ENCODE peak calls at places on chromosome 21, in nine cellular contexts. E, F, C, V, Q, T, Y, M and P are unnamed samples.

GRCh38 chr21:42124081-42124480 is 53.0 kb downstream of the UMODL1 start:
- DNase-seq in V (no peak), Y (no peak), T (no peak), M (no peak), F (no peak), E (no peak), Q (no peak), C (no peak), P (no peak)

GRCh38 chr21:26909972-26910371 is 56.9 kb downstream of the ADAMTS5 start:
- DNase-seq in F (peak), Y (no peak), Q (no peak), E (no peak), C (peak), M (peak), V (no peak), T (no peak), P (no peak)

GRCh38 chr21:25889996-25890395 is 155.2 kb downstream of the GABPA start:
- DNase-seq in V (no peak), C (no peak), M (no peak), T (no peak), F (no peak), E (no peak), Y (no peak), Q (no peak), P (no peak)

GRCh38 chr21:41164981-41165650 is 2.8 kb upstream of the BACE2 start:
- DNase-seq in M (peak), Y (peak), T (no peak), F (no peak), V (peak), C (peak), Q (peak), E (no peak), P (peak)

GRCh38 chr21:28554660-28555475 is 437.8 kb downstream of the LTN1 start:
- DNase-seq in C (peak), F (no peak), T (no peak), Y (no peak), V (no peak), E (no peak), M (no peak), Q (no peak), P (no peak)

GRCh38 chr21:29333355-29333746 is 34.6 kb downstream of the BACH1 start:
- DNase-seq in T (no peak), Q (no peak), Y (no peak), C (no peak), E (no peak), M (no peak), V (no peak), F (no peak), P (no peak)

GRCh38 chr21:27021801-27022200 is 54.9 kb upstream of the ADAMTS5 start:
- DNase-seq in M (no peak), F (no peak), Y (no peak), V (no peak), Q (no peak), C (no peak), T (no peak), E (no peak), P (no peak)

GRCh38 chr21:28699591-28700259 is 293.0 kb downstream of the LTN1 start:
- DNase-seq in E (no peak), Q (no peak), F (no peak), Y (no peak), V (no peak), T (no peak), M (peak), C (no peak), P (no peak)

GRCh38 chr21:41991659-41992058 is 18.5 kb downstream of the ZBTB21 start:
- DNase-seq in F (no peak), V (no peak), Q (no peak), E (no peak), T (no peak), Y (no peak), M (no peak), C (no peak), P (no peak)

GRCh38 chr21:28485301-28486022 is 507.2 kb downstream of the LTN1 start:
- DNase-seq in Y (no peak), E (no peak), M (peak), F (no peak), C (peak), Q (no peak), T (no peak), V (no peak), P (no peak)

GRCh38 chr21:46457801-46458314 is 833 bp upstream of the DIP2A start:
- DNase-seq in F (no peak), V (no peak), T (no peak), E (no peak), Q (no peak), M (peak), C (peak), Y (peak), P (peak)

GRCh38 chr21:27213328-27213727 is 246.4 kb upstream of the ADAMTS5 start:
- DNase-seq in Y (no peak), C (peak), M (peak), V (no peak), F (no peak), T (no peak), Q (no peak), E (no peak), P (no peak)

GRCh38 chr21:39934895-39935294 is 67.7 kb downstream of the PCP4 start:
- DNase-seq in Y (no peak), T (no peak), Q (no peak), V (no peak), E (no peak), C (no peak), F (no peak), M (no peak), P (no peak)

GRCh38 chr21:29499734-29500343 is 201.1 kb downstream of the BACH1 start:
- DNase-seq in Y (peak), T (no peak), E (no peak), F (no peak), C (peak), M (peak), V (no peak), Q (no peak), P (no peak)

GRCh38 chr21:40136571-40136970 is 269.3 kb downstream of the PCP4 start:
- DNase-seq in Q (no peak), V (no peak), F (no peak), E (no peak), C (no peak), Y (no peak), M (no peak), T (no peak), P (no peak)

GRCh38 chr21:38645282-38645681 is 147.0 kb upstream of the ERG start:
- DNase-seq in V (no peak), T (no peak), F (no peak), E (no peak), Y (no peak), M (peak), C (peak), Q (no peak), P (no peak)

GRCh38 chr21:42032266-42032665 is 22.1 kb upstream of the ZBTB21 start:
- DNase-seq in Q (no peak), C (no peak), Y (no peak), M (no peak), T (no peak), E (no peak), F (no peak), V (no peak), P (no peak)

GRCh38 chr21:34969431-34970036 is 79.6 kb downstream of the RUNX1 start:
- DNase-seq in Y (no peak), F (no peak), V (no peak), Q (no peak), M (peak), C (no peak), E (no peak), T (no peak), P (no peak)

GRCh38 chr21:14403681-14404318 is 20.9 kb upstream of the HSPA13 start:
- DNase-seq in C (peak), E (no peak), V (no peak), Q (no peak), M (peak), F (no peak), Y (peak), T (no peak), P (peak)

GRCh38 chr21:18759751-18760161 is 356.2 kb upstream of the TMPRSS15 start:
- DNase-seq in T (no peak), M (no peak), Q (no peak), C (no peak), E (no peak), F (no peak), V (no peak), Y (no peak), P (no peak)

GRCh38 chr21:35963920-35964451 is 96.3 kb downstream of the SETD4 start:
- DNase-seq in Y (no peak), M (no peak), C (no peak), T (no peak), E (no peak), F (no peak), Q (no peak), V (no peak), P (no peak)

DNA sequence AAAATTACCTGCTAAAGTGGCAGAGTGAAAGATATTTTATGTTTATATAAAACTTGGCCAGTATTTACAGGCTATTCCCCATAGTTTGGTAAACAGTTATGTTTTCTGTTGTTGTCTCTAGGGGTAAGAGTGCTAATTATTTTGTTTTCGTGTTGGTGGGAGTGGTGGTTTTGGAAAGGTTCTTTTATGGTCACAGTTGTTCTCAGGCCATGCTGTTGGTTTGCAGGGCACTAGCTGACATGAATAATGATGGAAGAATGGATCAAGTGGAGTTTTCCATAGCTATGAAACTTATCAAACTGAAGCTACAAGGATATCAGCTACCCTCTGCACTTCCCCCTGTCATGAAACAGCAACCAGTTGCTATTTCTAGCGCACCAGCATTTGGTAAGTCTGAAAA is 92.5 kb downstream of the ITSN1 start:
- DNase-seq in Y (no peak), V (no peak), T (no peak), F (no peak), E (no peak), M (no peak), Q (no peak), C (no peak), P (no peak)
- H3K4me3 ChIP-seq in Y (no peak), V (no peak), T (no peak), F (no peak), E (no peak), M (no peak), Q (no peak), C (no peak), P (no peak)

GRCh38 chr21:45405819-45406762 is 1.1 kb downstream of the COL18A1 start:
- DNase-seq in F (peak), E (peak), T (no peak), C (peak), Q (no peak), M (peak), Y (peak), V (peak), P (no peak)
- H3K4me3 ChIP-seq in F (peak), E (peak), T (no peak), C (peak), Q (peak), M (peak), Y (peak), V (no peak), P (peak)

DNA sequence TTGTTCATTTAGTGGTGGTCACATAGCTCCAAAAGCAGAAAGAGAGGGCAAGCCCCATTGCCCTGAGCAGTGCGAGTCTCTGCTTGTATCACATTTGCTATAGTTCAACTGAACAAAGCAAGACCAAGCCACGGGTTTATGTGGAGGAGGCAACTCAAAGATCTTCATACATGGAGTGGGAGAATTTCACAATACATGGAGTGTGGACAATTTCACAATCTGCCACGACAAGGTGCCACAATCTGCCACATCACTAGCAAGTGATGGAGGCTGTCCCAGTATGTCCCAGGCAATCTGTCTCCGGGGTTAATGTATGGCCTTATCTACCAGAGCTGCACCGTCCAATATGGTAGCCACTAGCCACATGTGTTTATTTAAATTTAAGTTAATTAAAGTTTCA is 44.5 kb upstream of the DYRK1A start:
- DNase-seq in Y (no peak), T (no peak), E (no peak), Q (no peak), M (no peak), V (no peak), C (no peak), F (no peak), P (no peak)
- H3K4me3 ChIP-seq in Y (no peak), T (no peak), E (no peak), Q (no peak), M (no peak), V (no peak), C (no peak), F (no peak), P (no peak)

GRCh38 chr21:43289966-43290365 is 121.2 kb downstream of the CRYAA start:
- DNase-seq in F (no peak), Q (no peak), E (peak), T (no peak), M (no peak), Y (no peak), C (no peak), V (no peak), P (no peak)

GRCh38 chr21:43286196-43286595 is 117.4 kb downstream of the CRYAA start:
- DNase-seq in C (no peak), V (no peak), Q (no peak), T (no peak), F (no peak), E (peak), M (no peak), Y (no peak), P (no peak)

GRCh38 chr21:43289442-43289841 is 120.6 kb downstream of the CRYAA start:
- DNase-seq in T (no peak), E (peak), Q (no peak), M (no peak), F (no peak), C (no peak), Y (no peak), V (no peak), P (no peak)

GRCh38 chr21:43287111-43287973 is 118.5 kb downstream of the CRYAA start:
- DNase-seq in E (peak), F (no peak), Q (no peak), C (no peak), M (no peak), V (peak), T (no peak), Y (no peak), P (no peak)

GRCh38 chr21:43287974-43288755 is 119.4 kb downstream of the CRYAA start:
- DNase-seq in Q (no peak), E (peak), F (no peak), Y (peak), T (no peak), M (no peak), C (no peak), V (peak), P (peak)
- H3K4me3 ChIP-seq in Q (no peak), E (no peak), F (peak), Y (peak), T (no peak), M (no peak), C (no peak), V (no peak), P (no peak)

GRCh38 chr21:43325036-43325435 is 101.9 kb downstream of the SIK1 start:
- DNase-seq in Q (no peak), F (no peak), M (no peak), E (peak), C (no peak), V (no peak), Y (no peak), T (no peak), P (no peak)

GRCh38 chr21:43322311-43322710 is 104.6 kb downstream of the SIK1 start:
- DNase-seq in M (no peak), Y (no peak), E (peak), V (no peak), C (no peak), F (no peak), Q (no peak), T (no peak), P (no peak)

GRCh38 chr21:43322805-43323204 is 104.1 kb downstream of the SIK1 start:
- DNase-seq in F (no peak), E (peak), Q (no peak), V (no peak), Y (no peak), M (no peak), T (no peak), C (peak), P (no peak)

GRCh38 chr21:43324596-43324995 is 102.3 kb downstream of the SIK1 start:
- DNase-seq in F (no peak), Y (no peak), T (no peak), Q (no peak), C (no peak), V (no peak), E (peak), M (no peak), P (no peak)

DNA sequence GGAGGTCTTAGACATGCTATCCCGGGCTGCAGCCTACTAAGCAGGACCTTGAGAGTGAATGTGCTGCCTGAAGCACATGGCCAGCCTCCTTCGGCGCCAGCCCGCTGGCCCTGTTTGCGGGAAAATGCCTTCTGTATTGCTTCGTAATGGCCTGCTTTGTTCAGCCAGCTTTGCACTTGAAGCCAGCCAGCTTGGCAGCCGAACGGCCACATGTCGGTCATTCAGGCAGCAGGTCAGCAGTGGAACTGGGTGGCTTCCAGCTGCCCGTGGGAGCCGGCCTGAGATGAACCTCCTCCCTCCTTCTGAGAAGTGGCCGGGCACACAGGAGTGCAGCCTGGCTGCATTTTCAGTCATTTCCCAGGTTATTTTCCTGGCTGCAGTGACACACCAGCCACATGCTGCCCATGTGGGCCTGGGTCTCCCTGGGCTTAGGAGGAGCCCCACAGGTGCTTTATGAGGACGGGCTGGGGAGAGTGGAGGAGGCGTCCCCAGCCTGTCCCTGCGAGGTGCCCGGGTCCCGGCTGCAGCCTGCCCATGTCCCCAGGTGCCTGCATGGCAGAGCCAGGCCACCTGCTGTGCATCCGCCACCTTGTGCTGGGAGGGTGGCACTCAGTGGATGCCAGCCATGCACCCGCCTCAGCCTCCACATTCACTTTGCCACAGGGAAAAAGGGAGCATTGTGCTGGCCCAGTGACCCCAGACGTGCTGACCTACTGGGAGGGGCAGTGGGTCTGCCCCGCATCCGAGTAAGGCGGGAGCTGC is 103.5 kb downstream of the SIK1 start:
- DNase-seq in M (no peak), V (no peak), E (peak), Y (no peak), F (no peak), T (no peak), C (no peak), Q (no peak), P (no peak)
- H3K4me3 ChIP-seq in M (no peak), V (no peak), E (no peak), Y (no peak), F (no peak), T (no peak), C (no peak), Q (no peak), P (no peak)